ENCODE peak calls at places on chromosomes 3 and 15, in seven cellular contexts. One of them, this sample, is unnamed.
A peak's percentile ranks its signal among the peaks of the same experiment; 100 is the strongest.

GRCh38 chr3:55487376-55488241 is 503 bp upstream of the WNT5A start:
- DNase-seq in upper lobe of right lung: peak; percentile 76
- DNase-seq in H1: peak; percentile 73
- DNase-seq in PC-3: peak; percentile 55
- DNase-seq in fibroblast of the aortic adventitia: peak; percentile 65
- DNase-seq in fibroblast of mammary gland: peak; percentile 76
- DNase-seq in lower lobe of right lung: peak; percentile 61
- DNase-seq in this sample: peak; percentile 79

GRCh38 chr3:131402391-131403039 is 20.9 kb downstream of the NUDT16 start:
- DNase-seq in upper lobe of right lung: peak; percentile 73
- DNase-seq in H1: no peak
- DNase-seq in PC-3: peak; percentile 54
- DNase-seq in fibroblast of the aortic adventitia: peak; percentile 58
- DNase-seq in fibroblast of mammary gland: peak; percentile 34
- DNase-seq in lower lobe of right lung: peak; percentile 69
- DNase-seq in this sample: peak; percentile 24

GRCh38 chr3:185312006-185312405 is 50.9 kb upstream of the MAP3K13 start:
- DNase-seq in upper lobe of right lung: no peak
- DNase-seq in H1: no peak
- DNase-seq in PC-3: no peak
- DNase-seq in fibroblast of the aortic adventitia: no peak
- DNase-seq in fibroblast of mammary gland: no peak
- DNase-seq in lower lobe of right lung: no peak
- DNase-seq in this sample: no peak

GRCh38 chr3:112931737-112932521 is 43.0 kb downstream of the CD200R1 start:
- DNase-seq in upper lobe of right lung: no peak
- DNase-seq in H1: no peak
- DNase-seq in PC-3: no peak
- DNase-seq in fibroblast of the aortic adventitia: no peak
- DNase-seq in fibroblast of mammary gland: no peak
- DNase-seq in lower lobe of right lung: no peak
- DNase-seq in this sample: no peak

GRCh38 chr3:142385078-142385477 is 62.8 kb downstream of the XRN1 start:
- DNase-seq in upper lobe of right lung: no peak
- DNase-seq in H1: no peak
- DNase-seq in PC-3: no peak
- DNase-seq in fibroblast of the aortic adventitia: no peak
- DNase-seq in fibroblast of mammary gland: no peak
- DNase-seq in lower lobe of right lung: no peak
- DNase-seq in this sample: no peak

GRCh38 chr15:82174471-82174870 is 88.1 kb downstream of the EFL1 start:
- DNase-seq in upper lobe of right lung: no peak
- DNase-seq in H1: no peak
- DNase-seq in PC-3: no peak
- DNase-seq in fibroblast of the aortic adventitia: no peak
- DNase-seq in fibroblast of mammary gland: no peak
- DNase-seq in lower lobe of right lung: no peak
- DNase-seq in this sample: no peak

GRCh38 chr3:37456270-37456708 is 281.9 kb upstream of the LRRFIP2 start:
- DNase-seq in upper lobe of right lung: peak; percentile 75
- DNase-seq in H1: no peak
- DNase-seq in PC-3: peak; percentile 14
- DNase-seq in fibroblast of the aortic adventitia: peak; percentile 14
- DNase-seq in fibroblast of mammary gland: peak; percentile 11
- DNase-seq in lower lobe of right lung: peak; percentile 70
- DNase-seq in this sample: peak; percentile 61

GRCh38 chr3:129837057-129837631 is 56.4 kb downstream of the TMCC1 start:
- DNase-seq in upper lobe of right lung: no peak
- DNase-seq in H1: no peak
- DNase-seq in PC-3: no peak
- DNase-seq in fibroblast of the aortic adventitia: no peak
- DNase-seq in fibroblast of mammary gland: no peak
- DNase-seq in lower lobe of right lung: no peak
- DNase-seq in this sample: peak; percentile 49

GRCh38 chr3:5390221-5390620 is 202.7 kb downstream of the EDEM1 start:
- DNase-seq in upper lobe of right lung: no peak
- DNase-seq in H1: no peak
- DNase-seq in PC-3: no peak
- DNase-seq in fibroblast of the aortic adventitia: no peak
- DNase-seq in fibroblast of mammary gland: no peak
- DNase-seq in lower lobe of right lung: no peak
- DNase-seq in this sample: no peak

GRCh38 chr15:91853968-91854943 is 748 bp downstream of the SLCO3A1 start:
- DNase-seq in upper lobe of right lung: peak; percentile 84
- DNase-seq in H1: peak; percentile 63
- DNase-seq in PC-3: no peak
- DNase-seq in fibroblast of the aortic adventitia: no peak
- DNase-seq in fibroblast of mammary gland: peak; percentile 6
- DNase-seq in lower lobe of right lung: peak; percentile 73
- DNase-seq in this sample: peak; percentile 31

GRCh38 chr3:13539671-13540070 is 9.3 kb upstream of the FBLN2 start:
- DNase-seq in upper lobe of right lung: no peak
- DNase-seq in H1: no peak
- DNase-seq in PC-3: no peak
- DNase-seq in fibroblast of the aortic adventitia: no peak
- DNase-seq in fibroblast of mammary gland: no peak
- DNase-seq in lower lobe of right lung: no peak
- DNase-seq in this sample: no peak

GRCh38 chr3:45547764-45548683 is 46.5 kb upstream of the LIMD1 start:
- DNase-seq in upper lobe of right lung: no peak
- DNase-seq in H1: no peak
- DNase-seq in PC-3: no peak
- DNase-seq in fibroblast of the aortic adventitia: peak; percentile 62
- DNase-seq in fibroblast of mammary gland: peak; percentile 96
- DNase-seq in lower lobe of right lung: no peak
- DNase-seq in this sample: peak; percentile 31

DNA sequence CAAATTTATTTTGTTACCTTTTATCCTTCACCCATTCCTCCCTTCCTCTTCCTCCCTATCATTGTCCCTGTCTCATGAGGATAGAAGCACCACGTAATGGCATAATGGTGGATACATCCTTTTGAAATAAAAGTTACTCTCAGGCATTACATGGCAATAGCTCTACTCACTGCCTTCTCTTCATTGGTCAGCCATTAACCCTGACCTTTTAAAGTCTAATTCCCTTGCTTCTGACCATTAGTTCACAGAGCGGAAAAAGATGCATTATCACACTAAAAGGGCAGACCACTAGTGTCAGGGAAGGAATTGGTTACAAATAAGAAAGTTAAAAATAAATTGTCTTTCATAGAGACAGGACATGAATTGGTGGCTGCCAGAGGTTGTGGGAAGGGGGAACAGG is 54.6 kb upstream of the EIF1B start:
- DNase-seq in upper lobe of right lung: no peak
- DNase-seq in H1: no peak
- DNase-seq in PC-3: no peak
- DNase-seq in fibroblast of the aortic adventitia: no peak
- DNase-seq in fibroblast of mammary gland: no peak
- DNase-seq in lower lobe of right lung: no peak
- DNase-seq in this sample: no peak
- H3K4me3 ChIP-seq in upper lobe of right lung: no peak overlapping the region
- H3K4me3 ChIP-seq in H1: no peak overlapping the region
- H3K4me3 ChIP-seq in PC-3: no peak overlapping the region
- H3K4me3 ChIP-seq in fibroblast of the aortic adventitia: no peak overlapping the region
- H3K4me3 ChIP-seq in fibroblast of mammary gland: no peak overlapping the region
- H3K4me3 ChIP-seq in lower lobe of right lung: no peak overlapping the region
- H3K4me3 ChIP-seq in this sample: no peak overlapping the region

DNA sequence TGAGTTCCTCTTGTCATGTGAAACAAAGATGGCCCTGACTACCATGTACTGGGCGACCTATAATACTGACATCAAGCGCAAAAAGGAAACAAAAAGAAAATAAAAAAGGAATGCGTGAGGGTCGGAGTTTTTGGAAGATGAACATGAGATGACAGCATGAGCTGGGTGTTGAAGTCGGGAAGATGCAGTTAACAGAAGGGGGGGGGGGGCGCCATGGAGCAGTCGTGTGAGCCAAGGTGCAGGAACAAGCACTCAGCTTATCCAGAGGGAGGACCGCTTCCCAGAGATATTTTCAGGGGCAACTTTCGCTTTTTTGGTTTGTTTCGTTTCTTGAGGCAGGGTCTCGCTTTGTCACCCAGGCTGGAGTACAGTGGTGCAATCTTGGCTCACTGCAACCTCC is 110.2 kb downstream of the RORA start:
- DNase-seq in upper lobe of right lung: no peak
- DNase-seq in H1: no peak
- DNase-seq in PC-3: no peak
- DNase-seq in fibroblast of the aortic adventitia: no peak
- DNase-seq in fibroblast of mammary gland: no peak
- DNase-seq in lower lobe of right lung: no peak
- DNase-seq in this sample: no peak
- TF ChIP-seq CTCF in upper lobe of right lung: no peak
- TF ChIP-seq CTCF in H1: peak; percentile 45
- TF ChIP-seq CTCF in PC-3: peak; percentile 32
- TF ChIP-seq CTCF in fibroblast of the aortic adventitia: no peak
- TF ChIP-seq CTCF in fibroblast of mammary gland: peak; percentile 10
- TF ChIP-seq CTCF in lower lobe of right lung: no peak
- TF ChIP-seq CTCF in this sample: no peak

DNA sequence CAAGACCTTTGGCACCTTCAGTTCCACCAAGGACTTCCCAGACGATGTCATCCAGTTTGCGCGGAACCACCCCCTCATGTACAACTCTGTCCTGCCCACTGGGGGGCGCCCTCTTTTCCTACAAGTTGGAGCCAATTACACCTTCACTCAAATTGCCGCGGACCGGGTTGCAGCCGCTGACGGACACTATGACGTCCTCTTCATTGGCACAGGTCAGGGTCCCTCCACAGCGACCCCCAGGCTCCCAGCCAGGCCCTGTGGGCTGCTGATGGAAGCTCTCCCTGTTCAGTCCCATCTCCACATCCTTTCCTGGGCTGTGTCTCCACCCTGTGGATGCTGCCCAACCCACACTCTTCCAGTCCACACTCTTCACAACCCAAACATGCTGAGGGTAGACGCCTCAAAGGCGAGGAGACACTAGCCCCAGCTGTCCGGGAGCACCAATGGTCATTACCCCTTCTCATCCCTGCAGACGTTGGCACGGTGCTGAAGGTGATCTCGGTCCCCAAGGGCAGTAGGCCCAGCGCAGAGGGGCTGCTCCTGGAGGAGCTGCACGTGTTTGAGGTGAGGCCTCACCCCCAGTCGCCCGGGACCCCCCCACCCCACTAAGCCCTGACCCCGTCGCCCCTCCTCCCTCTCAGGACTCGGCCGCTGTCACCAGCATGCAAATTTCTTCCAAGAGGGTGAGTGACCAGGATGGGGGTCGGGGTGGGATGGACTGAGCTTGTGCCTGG is 4.3 kb upstream of the LSMEM2 start:
- DNase-seq in upper lobe of right lung: peak; percentile 86
- DNase-seq in H1: peak; percentile 94
- DNase-seq in PC-3: peak; percentile 68
- DNase-seq in fibroblast of the aortic adventitia: peak; percentile 53
- DNase-seq in fibroblast of mammary gland: peak; percentile 52
- DNase-seq in lower lobe of right lung: peak; percentile 83
- DNase-seq in this sample: peak; percentile 75
- H3K4me3 ChIP-seq in upper lobe of right lung: no peak overlapping the region
- H3K4me3 ChIP-seq in H1: peak overlapping the region; percentile 32
- H3K4me3 ChIP-seq in PC-3: no peak overlapping the region
- H3K4me3 ChIP-seq in fibroblast of the aortic adventitia: no peak overlapping the region
- H3K4me3 ChIP-seq in fibroblast of mammary gland: no peak overlapping the region
- H3K4me3 ChIP-seq in lower lobe of right lung: no peak overlapping the region
- H3K4me3 ChIP-seq in this sample: no peak overlapping the region

GRCh38 chr15:73717802-73718201 is 33.6 kb downstream of the CD276 start:
- DNase-seq in upper lobe of right lung: no peak
- DNase-seq in H1: no peak
- DNase-seq in PC-3: no peak
- DNase-seq in fibroblast of the aortic adventitia: no peak
- DNase-seq in fibroblast of mammary gland: no peak
- DNase-seq in lower lobe of right lung: no peak
- DNase-seq in this sample: no peak
- TF ChIP-seq CTCF in upper lobe of right lung: no peak
- TF ChIP-seq CTCF in H1: peak; percentile 53
- TF ChIP-seq CTCF in PC-3: peak; percentile 30
- TF ChIP-seq CTCF in fibroblast of the aortic adventitia: no peak
- TF ChIP-seq CTCF in fibroblast of mammary gland: peak; percentile 30
- TF ChIP-seq CTCF in lower lobe of right lung: no peak
- TF ChIP-seq CTCF in this sample: peak; percentile 15

DNA sequence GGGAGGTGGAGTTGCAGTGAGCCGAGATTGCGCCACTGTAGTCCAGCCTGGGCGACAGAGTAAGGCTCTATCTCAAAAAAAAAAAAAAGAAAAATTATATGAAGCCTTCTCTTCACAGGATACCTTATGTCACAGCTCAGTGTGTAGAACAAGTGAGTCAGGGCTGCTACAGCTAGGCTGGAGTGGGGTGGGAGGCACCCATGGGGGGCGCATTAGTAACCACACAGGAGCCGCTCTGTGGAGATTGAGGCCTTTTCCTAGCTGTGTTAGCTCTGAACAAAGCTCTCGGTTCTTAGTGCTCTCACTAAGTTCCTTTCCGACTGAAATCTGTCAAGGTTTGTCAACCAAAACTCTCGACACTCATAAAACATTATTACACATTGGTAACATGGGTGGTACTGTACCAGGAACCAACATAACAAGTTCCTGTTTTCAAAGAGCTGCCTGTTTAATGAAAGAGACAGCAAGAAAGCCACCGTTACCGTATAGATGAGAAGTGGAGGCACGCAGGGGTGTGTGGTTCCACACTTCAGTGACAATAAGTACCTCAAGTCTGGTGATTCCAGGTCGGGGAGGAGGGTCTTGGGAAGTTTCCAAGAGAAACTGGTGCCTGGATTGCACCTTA is 4.4 kb downstream of the LRRC31 start:
- DNase-seq in upper lobe of right lung: no peak
- DNase-seq in H1: no peak
- DNase-seq in PC-3: no peak
- DNase-seq in fibroblast of the aortic adventitia: no peak
- DNase-seq in fibroblast of mammary gland: no peak
- DNase-seq in lower lobe of right lung: no peak
- DNase-seq in this sample: no peak
- H3K4me3 ChIP-seq in upper lobe of right lung: no peak overlapping the region
- H3K4me3 ChIP-seq in H1: no peak overlapping the region
- H3K4me3 ChIP-seq in PC-3: no peak overlapping the region
- H3K4me3 ChIP-seq in fibroblast of the aortic adventitia: no peak overlapping the region
- H3K4me3 ChIP-seq in fibroblast of mammary gland: no peak overlapping the region
- H3K4me3 ChIP-seq in lower lobe of right lung: no peak overlapping the region
- H3K4me3 ChIP-seq in this sample: no peak overlapping the region

This sample was measured in cardiac fibroblast.